ENCODE peak calls at places on chromosomes 1 and 21, in nine cellular contexts. One of them, this sample, is unnamed.

GRCh38 chr1:244836598-244836997 is 1.1 kb downstream of the COX20 start:
- DNase-seq in HEK293T: no peak
- DNase-seq in CD8-positive, alpha-beta memory T cell: no peak
- DNase-seq in NCI-H460: no peak
- DNase-seq in NCI-H69: no peak
- DNase-seq in EL: no peak
- DNase-seq in NCI-H1417: no peak
- DNase-seq in H7: no peak
- DNase-seq in head of caudate nucleus: no peak
- DNase-seq in this sample: no peak

GRCh38 chr1:178538192-178538916 is 25.4 kb downstream of the TEX35 start:
- DNase-seq in head of caudate nucleus: no peak
- DNase-seq in EL: peak; percentile 87
- DNase-seq in NCI-H1417: no peak
- DNase-seq in HEK293T: no peak
- DNase-seq in NCI-H69: no peak
- DNase-seq in NCI-H460: no peak
- DNase-seq in CD8-positive, alpha-beta memory T cell: no peak
- DNase-seq in H7: no peak
- DNase-seq in this sample: no peak

GRCh38 chr1:173453982-173454381 is 23.2 kb upstream of the PRDX6 start:
- DNase-seq in CD8-positive, alpha-beta memory T cell: no peak
- DNase-seq in NCI-H69: no peak
- DNase-seq in EL: peak; percentile 61
- DNase-seq in head of caudate nucleus: no peak
- DNase-seq in NCI-H460: no peak
- DNase-seq in H7: no peak
- DNase-seq in NCI-H1417: no peak
- DNase-seq in HEK293T: no peak
- DNase-seq in this sample: no peak

GRCh38 chr1:210598135-210598652 is 269.5 kb downstream of the HHAT start:
- DNase-seq in NCI-H460: peak; percentile 68
- DNase-seq in HEK293T: no peak
- DNase-seq in EL: peak; percentile 98
- DNase-seq in NCI-H1417: no peak
- DNase-seq in H7: no peak
- DNase-seq in CD8-positive, alpha-beta memory T cell: no peak
- DNase-seq in head of caudate nucleus: no peak
- DNase-seq in NCI-H69: no peak
- DNase-seq in this sample: peak; percentile 86

GRCh38 chr1:39116868-39117728 is 87.4 kb upstream of the MACF1 start:
- DNase-seq in NCI-H1417: no peak
- DNase-seq in CD8-positive, alpha-beta memory T cell: no peak
- DNase-seq in HEK293T: no peak
- DNase-seq in head of caudate nucleus: no peak
- DNase-seq in NCI-H69: no peak
- DNase-seq in EL: peak; percentile 61
- DNase-seq in NCI-H460: no peak
- DNase-seq in H7: no peak
- DNase-seq in this sample: peak; percentile 36

GRCh38 chr1:213977486-213977842 is 10.3 kb upstream of the PROX1 start:
- DNase-seq in HEK293T: no peak
- DNase-seq in NCI-H1417: no peak
- DNase-seq in CD8-positive, alpha-beta memory T cell: no peak
- DNase-seq in H7: no peak
- DNase-seq in EL: no peak
- DNase-seq in NCI-H460: no peak
- DNase-seq in NCI-H69: no peak
- DNase-seq in head of caudate nucleus: no peak
- DNase-seq in this sample: peak; percentile 19

GRCh38 chr1:201930803-201931202 is 15.5 kb downstream of the LMOD1 start:
- DNase-seq in head of caudate nucleus: no peak
- DNase-seq in NCI-H1417: no peak
- DNase-seq in EL: no peak
- DNase-seq in NCI-H69: no peak
- DNase-seq in NCI-H460: no peak
- DNase-seq in CD8-positive, alpha-beta memory T cell: no peak
- DNase-seq in H7: no peak
- DNase-seq in HEK293T: no peak
- DNase-seq in this sample: no peak

GRCh38 chr1:225447001-225447615 is 19.3 kb upstream of the LBR start:
- DNase-seq in H7: no peak
- DNase-seq in HEK293T: no peak
- DNase-seq in NCI-H460: no peak
- DNase-seq in CD8-positive, alpha-beta memory T cell: no peak
- DNase-seq in EL: no peak
- DNase-seq in head of caudate nucleus: no peak
- DNase-seq in NCI-H1417: no peak
- DNase-seq in NCI-H69: peak; percentile 37
- DNase-seq in this sample: peak; percentile 93

GRCh38 chr21:45895778-45896370 is 85.7 kb upstream of the COL6A1 start:
- DNase-seq in CD8-positive, alpha-beta memory T cell: no peak
- DNase-seq in H7: no peak
- DNase-seq in EL: no peak
- DNase-seq in NCI-H1417: no peak
- DNase-seq in head of caudate nucleus: no peak
- DNase-seq in HEK293T: no peak
- DNase-seq in NCI-H460: no peak
- DNase-seq in NCI-H69: no peak
- DNase-seq in this sample: no peak

This sample was measured in ELF-1.